ENCODE peak calls at places on chromosome 7, in six cellular contexts. One of them, this sample, is unnamed.

GRCh38 chr7:155489862-155490696 is 32.1 kb downstream of the EN2 start:
- DNase-seq in stimulated activated CD4-positive, alpha-beta T cell treated with anti-CD3 and anti-CD28 coated beads, Interleukin-15, amount 100 ng/mL, for 1 hour: no peak
- DNase-seq in NCI-H1092 treated with DMSO at 0.1 percent for 48 hours: no peak
- DNase-seq in GM04504: no peak
- DNase-seq in frontal cortex: no peak
- DNase-seq in NCI-H2171: no peak
- DNase-seq in this sample: no peak

GRCh38 chr7:143514995-143515735 is 37.5 kb downstream of the TAS2R41 start:
- DNase-seq in stimulated activated CD4-positive, alpha-beta T cell treated with anti-CD3 and anti-CD28 coated beads, Interleukin-15, amount 100 ng/mL, for 1 hour: no peak
- DNase-seq in NCI-H1092 treated with DMSO at 0.1 percent for 48 hours: no peak
- DNase-seq in GM04504: no peak
- DNase-seq in frontal cortex: no peak
- DNase-seq in NCI-H2171: no peak
- DNase-seq in this sample: no peak

GRCh38 chr7:140719711-140720110 is 23.2 kb downstream of the NDUFB2 start:
- DNase-seq in stimulated activated CD4-positive, alpha-beta T cell treated with anti-CD3 and anti-CD28 coated beads, Interleukin-15, amount 100 ng/mL, for 1 hour: no peak
- DNase-seq in NCI-H1092 treated with DMSO at 0.1 percent for 48 hours: peak
- DNase-seq in GM04504: no peak
- DNase-seq in frontal cortex: no peak
- DNase-seq in NCI-H2171: no peak
- DNase-seq in this sample: no peak

GRCh38 chr7:136969776-136970175 is 101.3 kb downstream of the CHRM2 start:
- DNase-seq in stimulated activated CD4-positive, alpha-beta T cell treated with anti-CD3 and anti-CD28 coated beads, Interleukin-15, amount 100 ng/mL, for 1 hour: no peak
- DNase-seq in NCI-H1092 treated with DMSO at 0.1 percent for 48 hours: no peak
- DNase-seq in GM04504: no peak
- DNase-seq in frontal cortex: no peak
- DNase-seq in NCI-H2171: no peak
- DNase-seq in this sample: no peak

GRCh38 chr7:75772081-75773077 is at the start of gene CCL26:
- DNase-seq in stimulated activated CD4-positive, alpha-beta T cell treated with anti-CD3 and anti-CD28 coated beads, Interleukin-15, amount 100 ng/mL, for 1 hour: no peak
- DNase-seq in NCI-H1092 treated with DMSO at 0.1 percent for 48 hours: no peak
- DNase-seq in GM04504: peak
- DNase-seq in frontal cortex: no peak
- DNase-seq in NCI-H2171: no peak
- DNase-seq in this sample: peak

GRCh38 chr7:17501461-17502208 is 203.2 kb downstream of the AHR start:
- DNase-seq in stimulated activated CD4-positive, alpha-beta T cell treated with anti-CD3 and anti-CD28 coated beads, Interleukin-15, amount 100 ng/mL, for 1 hour: no peak
- DNase-seq in NCI-H1092 treated with DMSO at 0.1 percent for 48 hours: no peak
- DNase-seq in GM04504: no peak
- DNase-seq in frontal cortex: no peak
- DNase-seq in NCI-H2171: no peak
- DNase-seq in this sample: no peak

GRCh38 chr7:130986271-130986690 is 252.3 kb upstream of the KLF14 start:
- DNase-seq in stimulated activated CD4-positive, alpha-beta T cell treated with anti-CD3 and anti-CD28 coated beads, Interleukin-15, amount 100 ng/mL, for 1 hour: no peak
- DNase-seq in NCI-H1092 treated with DMSO at 0.1 percent for 48 hours: no peak
- DNase-seq in GM04504: no peak
- DNase-seq in frontal cortex: no peak
- DNase-seq in NCI-H2171: no peak
- DNase-seq in this sample: no peak

GRCh38 chr7:81079736-81080135 is 160.9 kb upstream of the SEMA3C start:
- DNase-seq in stimulated activated CD4-positive, alpha-beta T cell treated with anti-CD3 and anti-CD28 coated beads, Interleukin-15, amount 100 ng/mL, for 1 hour: no peak
- DNase-seq in NCI-H1092 treated with DMSO at 0.1 percent for 48 hours: no peak
- DNase-seq in GM04504: no peak
- DNase-seq in frontal cortex: no peak
- DNase-seq in NCI-H2171: no peak
- DNase-seq in this sample: no peak

GRCh38 chr7:46446151-46446550 is 525.1 kb upstream of the IGFBP3 start:
- DNase-seq in stimulated activated CD4-positive, alpha-beta T cell treated with anti-CD3 and anti-CD28 coated beads, Interleukin-15, amount 100 ng/mL, for 1 hour: no peak
- DNase-seq in NCI-H1092 treated with DMSO at 0.1 percent for 48 hours: no peak
- DNase-seq in GM04504: no peak
- DNase-seq in frontal cortex: no peak
- DNase-seq in NCI-H2171: no peak
- DNase-seq in this sample: no peak

GRCh38 chr7:50141854-50142253 is 48.8 kb upstream of the ZPBP start:
- DNase-seq in stimulated activated CD4-positive, alpha-beta T cell treated with anti-CD3 and anti-CD28 coated beads, Interleukin-15, amount 100 ng/mL, for 1 hour: no peak
- DNase-seq in NCI-H1092 treated with DMSO at 0.1 percent for 48 hours: no peak
- DNase-seq in GM04504: no peak
- DNase-seq in frontal cortex: no peak
- DNase-seq in NCI-H2171: no peak
- DNase-seq in this sample: no peak